ENCODE peak calls at places on chromosomes 13 and 19, in nine cellular contexts. C is heart left ventricle; Q is body of pancreas; D is GM23248; I is right lobe of liver; G is small intestine; P is upper lobe of right lung; W is adrenal gland; B is CD8-positive, alpha-beta T cell. T is an unnamed sample. For H3K36me3 and H3K4me1, the result is how much of the 10 kb centered on the place peaks cover.

GRCh38 chr19:31960474-31960873 is 384.9 kb upstream of the ZNF507 start:
- DNase-seq in C (no peak), Q (no peak), D (no peak), I (no peak), G (no peak), P (no peak), W (no peak), B (no peak), T (no peak)

GRCh38 chr13:32022292-32022691 is 9.3 kb upstream of the FRY start:
- DNase-seq in C (peak), Q (no peak), D (no peak), I (no peak), G (no peak), P (no peak), W (no peak), B (no peak), T (no peak)

GRCh38 chr13:94558721-94559120 is 37.2 kb downstream of the TGDS start:
- DNase-seq in C (no peak), Q (peak), D (no peak), I (no peak), G (peak), P (no peak), W (no peak), B (no peak), T (no peak)

GRCh38 chr13:79647518-79647917 is 166.6 kb downstream of the NDFIP2 start:
- DNase-seq in C (no peak), Q (no peak), D (no peak), I (no peak), G (peak), P (no peak), W (no peak), B (no peak), T (no peak)

GRCh38 chr13:107767119-107767518 is 448.2 kb downstream of the LIG4 start:
- DNase-seq in C (no peak), Q (no peak), D (peak), I (no peak), G (no peak), P (no peak), W (no peak), B (no peak), T (no peak)

GRCh38 chr13:113879506-113880360 is 15.9 kb upstream of the GAS6 start:
- DNase-seq in C (peak), Q (no peak), D (no peak), I (no peak), G (no peak), P (no peak), W (no peak), B (no peak), T (no peak)

GRCh38 chr19:55939206-55939605 is 7.1 kb upstream of the NLRP13 start:
- DNase-seq in C (no peak), Q (no peak), D (no peak), I (no peak), G (no peak), P (no peak), W (no peak), B (no peak), T (no peak)

GRCh38 chr13:27359203-27359821 is 65.1 kb upstream of the GTF3A start:
- DNase-seq in C (peak), Q (peak), D (peak), I (peak), G (peak), P (peak), W (peak), B (peak), T (peak)

GRCh38 chr19:41320185-41320518 is 10.2 kb downstream of the CCDC97 start:
- DNase-seq in C (no peak), Q (no peak), D (no peak), I (peak), G (no peak), P (no peak), W (no peak), B (no peak), T (peak)

GRCh38 chr19:29660835-29661234 is 4.4 kb upstream of the PLEKHF1 start:
- DNase-seq in C (no peak), Q (no peak), D (peak), I (no peak), G (no peak), P (peak), W (no peak), B (no peak), T (no peak)

GRCh38 chr19:55720214-55720746 is 17.9 kb downstream of the NLRP9 start:
- DNase-seq in C (no peak), Q (no peak), D (no peak), I (no peak), G (no peak), P (no peak), W (no peak), B (no peak), T (no peak)

GRCh38 chr19:19661675-19662251 is 1.7 kb downstream of the ATP13A1 start:
- DNase-seq in C (no peak), Q (no peak), D (peak), I (no peak), G (peak), P (no peak), W (no peak), B (peak), T (peak)

GRCh38 chr19:6023085-6023682 is 45.2 kb upstream of the RANBP3 start:
- DNase-seq in C (no peak), Q (no peak), D (peak), I (no peak), G (no peak), P (no peak), W (no peak), B (no peak), T (peak)

GRCh38 chr19:38425810-38426466 is at the start of gene RASGRP4:
- DNase-seq in C (no peak), Q (no peak), D (no peak), I (peak), G (no peak), P (peak), W (peak), B (peak), T (peak)

GRCh38 chr19:23758187-23759074 is at the start of gene ZNF681:
- DNase-seq in C (peak), Q (peak), D (peak), I (peak), G (peak), P (peak), W (peak), B (peak), T (peak)

GRCh38 chr13:44848956-44849748 is 140.1 kb downstream of the NUFIP1 start:
- DNase-seq in C (no peak), Q (no peak), D (no peak), I (no peak), G (no peak), P (no peak), W (no peak), B (no peak), T (no peak)

GRCh38 chr13:110528911-110529310 is 32.6 kb downstream of the RAB20 start:
- DNase-seq in C (no peak), Q (no peak), D (no peak), I (no peak), G (no peak), P (no peak), W (no peak), B (no peak), T (no peak)

GRCh38 chr13:110351636-110352420 is 44.7 kb downstream of the COL4A2 start:
- DNase-seq in C (no peak), Q (no peak), D (peak), I (no peak), G (no peak), P (no peak), W (no peak), B (no peak), T (no peak)

GRCh38 chr13:80989241-80989640 is 648.3 kb upstream of the SPRY2 start:
- DNase-seq in C (no peak), Q (no peak), D (no peak), I (no peak), G (no peak), P (no peak), W (no peak), B (no peak), T (no peak)

GRCh38 chr13:96822900-96823299 is 171.4 kb downstream of the OXGR1 start:
- DNase-seq in C (no peak), Q (peak), D (peak), I (no peak), G (peak), P (no peak), W (peak), B (no peak), T (no peak)

GRCh38 chr13:80740076-80740475 is 399.1 kb upstream of the SPRY2 start:
- DNase-seq in C (no peak), Q (no peak), D (no peak), I (no peak), G (no peak), P (no peak), W (no peak), B (no peak), T (no peak)

GRCh38 chr19:35045667-35046300 is 4.3 kb downstream of the HPN start:
- DNase-seq in C (no peak), Q (peak), D (peak), I (no peak), G (no peak), P (no peak), W (peak), B (peak), T (peak)

GRCh38 chr13:60019119-60019993 is 144.4 kb downstream of the DIAPH3 start:
- DNase-seq in C (no peak), Q (no peak), D (no peak), I (no peak), G (peak), P (no peak), W (no peak), B (no peak), T (no peak)

GRCh38 chr13:50334944-50335343 is 319.7 kb downstream of the KCNRG start:
- DNase-seq in C (no peak), Q (no peak), D (no peak), I (no peak), G (no peak), P (no peak), W (no peak), B (no peak), T (no peak)

GRCh38 chr13:40236566-40237168 is 429.8 kb downstream of the FOXO1 start:
- DNase-seq in C (peak), Q (peak), D (peak), I (no peak), G (no peak), P (no peak), W (no peak), B (no peak), T (no peak)

GRCh38 chr13:45713721-45714120 is 11.6 kb downstream of the CBY2 start:
- DNase-seq in C (no peak), Q (no peak), D (no peak), I (no peak), G (no peak), P (no peak), W (no peak), B (no peak), T (peak)

GRCh38 chr19:497476-497860 is 1.2 kb downstream of the MADCAM1 start:
- DNase-seq in C (peak), Q (no peak), D (no peak), I (no peak), G (no peak), P (peak), W (no peak), B (no peak), T (peak)

GRCh38 chr19:48751835-48752510 is 468 bp downstream of the FUT1 start:
- DNase-seq in C (no peak), Q (no peak), D (no peak), I (no peak), G (no peak), P (no peak), W (no peak), B (no peak), T (no peak)

GRCh38 chr19:47539747-47540311 is 25.0 kb upstream of the NAPA start:
- DNase-seq in C (no peak), Q (no peak), D (no peak), I (no peak), G (no peak), P (no peak), W (no peak), B (peak), T (no peak)

GRCh38 chr19:58395220-58395978 is at the start of gene RNF225:
- DNase-seq in C (no peak), Q (peak), D (no peak), I (no peak), G (no peak), P (peak), W (no peak), B (no peak), T (peak)

GRCh38 chr13:29513002-29513980 is 82.2 kb downstream of the SLC7A1 start:
- DNase-seq in C (no peak), Q (no peak), D (peak), I (no peak), G (no peak), P (peak), W (no peak), B (no peak), T (no peak)

GRCh38 chr13:29515372-29515771 is 80.1 kb downstream of the SLC7A1 start:
- DNase-seq in C (no peak), Q (no peak), D (peak), I (no peak), G (no peak), P (no peak), W (no peak), B (no peak), T (no peak)

GRCh38 chr13:29514720-29515310 is 80.7 kb downstream of the SLC7A1 start:
- DNase-seq in C (no peak), Q (no peak), D (no peak), I (no peak), G (no peak), P (peak), W (no peak), B (no peak), T (no peak)

GRCh38 chr13:29516012-29516411 is 79.5 kb downstream of the SLC7A1 start:
- DNase-seq in C (no peak), Q (no peak), D (no peak), I (no peak), G (no peak), P (no peak), W (no peak), B (no peak), T (no peak)

GRCh38 chr13:29513981-29514719 is 81.3 kb downstream of the SLC7A1 start:
- DNase-seq in C (no peak), Q (no peak), D (peak), I (no peak), G (no peak), P (peak), W (no peak), B (no peak), T (peak)
- H3K36me3 ChIP-seq in C (under half), Q (under half), D (half or more), I (under half), G (under half), P (under half), W (under half), B (under half), T (half or more)

GRCh38 chr13:73397486-73398020 is 338.7 kb downstream of the KLF5 start:
- DNase-seq in C (no peak), Q (no peak), D (no peak), I (no peak), G (no peak), P (no peak), W (no peak), B (no peak), T (no peak)
- H3K4me3 ChIP-seq in C (no peak), Q (no peak), D (no peak), I (no peak), G (no peak), P (no peak), W (no peak), B (no peak), T (no peak)

GRCh38 chr13:99374994-99375805 is 68.0 kb upstream of the GPR183 start:
- DNase-seq in C (peak), Q (no peak), D (no peak), I (no peak), G (no peak), P (no peak), W (peak), B (peak), T (no peak)
- H3K4me1 ChIP-seq in C (under half), Q (under half), D (under half), I (under half), G (under half), P (under half), W (under half), B (half or more), T (under half)

GRCh38 chr19:49879243-49879960 is 1.9 kb downstream of the TBC1D17 start:
- DNase-seq in C (no peak), Q (no peak), D (no peak), I (no peak), G (peak), P (no peak), W (no peak), B (no peak), T (no peak)
- H3K36me3 ChIP-seq in C (half or more), Q (under half), D (under half), I (under half), G (under half), P (half or more), W (half or more), B (under half), T (under half)

DNA sequence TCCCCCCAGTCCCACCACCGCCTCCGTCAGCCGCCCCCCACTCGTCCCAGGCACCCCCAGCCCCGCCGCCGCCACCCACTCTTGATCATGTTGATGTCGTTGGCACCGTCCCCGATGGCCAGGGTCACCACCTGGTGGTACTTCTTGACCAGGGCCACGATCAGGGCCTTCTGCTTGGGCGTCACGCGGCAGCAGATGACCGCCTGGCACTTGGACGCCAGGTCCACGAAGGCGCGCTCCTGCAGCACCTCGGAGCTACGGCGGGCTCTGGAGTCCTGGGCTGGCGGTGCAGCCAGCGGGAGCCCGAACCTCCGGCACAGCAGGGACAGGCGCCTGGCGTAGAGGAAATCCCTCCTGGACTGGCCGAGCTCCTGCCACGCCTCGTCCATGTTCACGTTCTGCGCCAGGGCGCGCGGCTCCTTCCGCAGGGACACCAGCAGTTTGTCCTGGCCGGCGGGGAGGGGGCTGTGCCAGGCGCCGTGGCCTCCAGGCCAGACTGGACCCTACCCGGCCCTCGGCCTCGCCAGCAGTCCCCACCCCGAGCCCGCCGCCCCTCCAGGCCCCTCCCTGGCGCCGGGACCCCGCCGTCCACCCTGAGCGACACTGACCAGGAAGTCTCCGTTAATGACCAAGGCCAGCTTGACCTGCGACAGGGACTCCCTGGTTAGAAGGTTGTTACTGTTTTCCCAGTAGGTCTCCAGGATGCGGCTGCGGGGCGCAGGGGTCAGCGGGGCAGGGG is 22.6 kb downstream of the ATP8B3 start:
- DNase-seq in C (no peak), Q (no peak), D (peak), I (no peak), G (no peak), P (no peak), W (no peak), B (no peak), T (no peak)
- H3K4me3 ChIP-seq in C (peak), Q (no peak), D (no peak), I (peak), G (no peak), P (peak), W (no peak), B (no peak), T (no peak)

GRCh38 chr19:15300533-15301194 is 31.7 kb downstream of the BRD4 start:
- DNase-seq in C (no peak), Q (no peak), D (peak), I (no peak), G (no peak), P (no peak), W (no peak), B (no peak), T (no peak)

GRCh38 chr19:15303105-15303780 is 29.1 kb downstream of the BRD4 start:
- DNase-seq in C (no peak), Q (no peak), D (peak), I (no peak), G (no peak), P (peak), W (no peak), B (no peak), T (no peak)

GRCh38 chr19:15304140-15304705 is 28.1 kb downstream of the BRD4 start:
- DNase-seq in C (peak), Q (no peak), D (no peak), I (no peak), G (no peak), P (peak), W (no peak), B (no peak), T (no peak)

GRCh38 chr19:15307169-15307568 is 25.2 kb downstream of the BRD4 start:
- DNase-seq in C (no peak), Q (no peak), D (no peak), I (no peak), G (no peak), P (no peak), W (no peak), B (no peak), T (no peak)

GRCh38 chr19:15305582-15306334 is 26.6 kb downstream of the BRD4 start:
- DNase-seq in C (no peak), Q (no peak), D (no peak), I (no peak), G (no peak), P (no peak), W (no peak), B (no peak), T (no peak)
- H3K4me1 ChIP-seq in C (under half), Q (half or more), D (under half), I (under half), G (under half), P (half or more), W (half or more), B (half or more), T (half or more)